ENCODE peak calls at places on chromosome 20, in eight cellular contexts. V, E, R, D, U, A, Y and X are unnamed samples.

GRCh38 chr20:17460119-17460518 is 71.1 kb downstream of the BFSP1 start:
- DNase-seq in U (no peak), A (no peak), D (no peak), R (no peak), E (no peak), V (no peak), Y (peak), X (peak)

GRCh38 chr20:17499041-17499440 is 32.1 kb downstream of the BFSP1 start:
- DNase-seq in V (peak), E (no peak), U (no peak), R (no peak), Y (no peak), D (peak), A (no peak), X (no peak)

GRCh38 chr20:51360451-51361230 is 181.9 kb downstream of the NFATC2 start:
- DNase-seq in E (no peak), Y (no peak), R (no peak), A (peak), D (peak), V (peak), U (peak), X (no peak)

GRCh38 chr20:19783966-19784401 is 25.9 kb downstream of the RIN2 start:
- DNase-seq in E (no peak), A (no peak), V (peak), U (no peak), D (peak), Y (no peak), R (peak), X (no peak)

GRCh38 chr20:14643146-14643545 is 305.7 kb upstream of the FLRT3 start:
- DNase-seq in U (no peak), R (no peak), E (no peak), V (no peak), A (no peak), D (no peak), Y (no peak), X (no peak)

GRCh38 chr20:55095745-55096450 is 620.5 kb downstream of the DOK5 start:
- DNase-seq in V (no peak), Y (no peak), U (no peak), D (no peak), A (no peak), E (no peak), R (no peak), X (peak)

GRCh38 chr20:3902446-3902845 is 13.3 kb downstream of the PANK2 start:
- DNase-seq in D (no peak), E (no peak), A (no peak), V (no peak), U (no peak), Y (no peak), R (no peak), X (no peak)

GRCh38 chr20:33917813-33918525 is 75.7 kb upstream of the RALY start:
- DNase-seq in R (no peak), Y (peak), V (no peak), A (no peak), E (no peak), D (no peak), U (no peak), X (peak)

GRCh38 chr20:57611605-57612311 is 8.5 kb downstream of the ZBP1 start:
- DNase-seq in D (no peak), V (no peak), E (no peak), R (no peak), A (peak), U (no peak), Y (no peak), X (no peak)

GRCh38 chr20:62063981-62064787 is 1.5 kb downstream of the TAF4 start:
- DNase-seq in R (peak), E (peak), D (peak), U (no peak), Y (no peak), A (peak), V (peak), X (no peak)

GRCh38 chr20:5315807-5316187 is 957 bp downstream of the PROKR2 start:
- DNase-seq in D (no peak), R (peak), U (no peak), A (no peak), V (no peak), E (peak), Y (no peak), X (no peak)

GRCh38 chr20:45104786-45105185 is 3.9 kb upstream of the KCNS1 start:
- DNase-seq in D (peak), Y (no peak), V (peak), U (no peak), A (no peak), E (no peak), R (no peak), X (no peak)

GRCh38 chr20:15836634-15837033 is 736.6 kb downstream of the KIF16B start:
- DNase-seq in V (no peak), D (no peak), U (no peak), R (no peak), A (no peak), E (no peak), Y (no peak), X (no peak)

GRCh38 chr20:3658708-3659491 is 4.3 kb downstream of the GFRA4 start:
- DNase-seq in Y (peak), E (no peak), D (no peak), V (no peak), R (no peak), A (no peak), U (no peak), X (peak)

GRCh38 chr20:63223826-63224207 is 7.9 kb upstream of the YTHDF1 start:
- DNase-seq in D (no peak), V (no peak), R (no peak), U (no peak), E (no peak), A (no peak), Y (no peak), X (no peak)

GRCh38 chr20:38810926-38811325 is 5.4 kb downstream of the PPP1R16B start:
- DNase-seq in E (no peak), A (no peak), D (no peak), Y (no peak), V (no peak), R (no peak), U (no peak), X (no peak)

GRCh38 chr20:35739294-35740163 is 2.5 kb downstream of the RBM39 start:
- DNase-seq in E (peak), Y (peak), R (peak), U (no peak), A (peak), D (peak), V (peak), X (peak)

GRCh38 chr20:61608275-61609085 is 356.4 kb downstream of the CDH4 start:
- DNase-seq in E (peak), R (no peak), A (peak), U (no peak), V (peak), D (peak), Y (peak), X (peak)

GRCh38 chr20:59608396-59608795 is 4.1 kb downstream of the PHACTR3 start:
- DNase-seq in Y (no peak), V (no peak), E (no peak), D (no peak), R (no peak), U (no peak), A (no peak), X (no peak)

GRCh38 chr20:11522359-11522758 is 395.3 kb upstream of the BTBD3 start:
- DNase-seq in A (no peak), D (no peak), E (no peak), U (no peak), V (peak), R (no peak), Y (no peak), X (no peak)

GRCh38 chr20:59253779-59254319 is 46.6 kb upstream of the EDN3 start:
- DNase-seq in R (peak), V (no peak), Y (no peak), A (no peak), E (peak), D (peak), U (no peak), X (peak)

GRCh38 chr20:44247676-44248419 is 740 bp downstream of the GDAP1L1 start:
- DNase-seq in D (no peak), R (peak), U (no peak), E (peak), Y (no peak), V (peak), A (peak), X (peak)

GRCh38 chr20:60056345-60057122 is 98.3 kb downstream of the CDH26 start:
- DNase-seq in U (no peak), E (no peak), V (no peak), A (no peak), R (no peak), Y (no peak), D (no peak), X (no peak)

DNA sequence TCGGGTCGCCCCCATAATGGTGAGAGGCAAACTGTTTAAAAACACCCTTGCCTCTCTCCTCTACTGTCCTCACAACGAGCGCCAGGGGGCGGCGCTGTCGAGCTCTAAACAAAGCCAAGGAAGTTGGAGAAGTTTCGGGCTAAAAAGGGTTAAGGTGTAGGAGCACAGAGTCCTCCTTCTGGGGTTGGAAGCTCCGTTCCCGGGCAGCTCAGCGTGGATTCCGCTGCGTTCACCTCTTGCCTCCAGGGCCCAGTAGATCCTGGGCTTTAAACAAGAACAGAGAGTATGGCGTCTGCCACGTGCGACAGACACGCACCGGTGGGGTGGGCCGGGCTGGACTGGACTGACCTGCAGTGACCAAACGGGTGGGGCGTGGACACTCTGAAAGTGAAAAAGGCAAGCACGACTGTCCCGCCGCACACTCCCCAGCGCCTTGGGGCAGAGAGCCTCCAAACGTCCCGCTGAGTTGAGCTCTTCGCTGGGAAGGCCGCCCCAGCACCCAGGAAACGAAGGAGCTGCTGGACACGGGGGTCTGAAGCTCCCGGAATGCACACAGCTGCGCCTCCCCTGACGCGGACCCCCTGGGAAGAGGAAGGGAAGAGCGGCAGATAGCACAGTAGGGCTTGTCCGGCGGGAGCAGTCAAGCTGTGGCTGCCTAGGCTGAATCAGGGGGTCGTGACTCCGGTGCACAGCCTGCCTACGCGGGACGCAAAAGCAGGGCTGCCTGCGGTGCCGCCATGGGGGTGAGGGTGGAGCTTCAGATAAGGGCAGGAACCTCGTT is 1.6 kb upstream of the THBD start:
- DNase-seq in V (peak), D (peak), R (no peak), A (peak), U (peak), Y (no peak), E (peak), X (no peak)
- TF ChIP-seq EZH2phosphoT487 in V (no peak), D (no peak), R (no peak), A (no peak), U (no peak), Y (no peak), E (no peak), X (no peak)

DNA sequence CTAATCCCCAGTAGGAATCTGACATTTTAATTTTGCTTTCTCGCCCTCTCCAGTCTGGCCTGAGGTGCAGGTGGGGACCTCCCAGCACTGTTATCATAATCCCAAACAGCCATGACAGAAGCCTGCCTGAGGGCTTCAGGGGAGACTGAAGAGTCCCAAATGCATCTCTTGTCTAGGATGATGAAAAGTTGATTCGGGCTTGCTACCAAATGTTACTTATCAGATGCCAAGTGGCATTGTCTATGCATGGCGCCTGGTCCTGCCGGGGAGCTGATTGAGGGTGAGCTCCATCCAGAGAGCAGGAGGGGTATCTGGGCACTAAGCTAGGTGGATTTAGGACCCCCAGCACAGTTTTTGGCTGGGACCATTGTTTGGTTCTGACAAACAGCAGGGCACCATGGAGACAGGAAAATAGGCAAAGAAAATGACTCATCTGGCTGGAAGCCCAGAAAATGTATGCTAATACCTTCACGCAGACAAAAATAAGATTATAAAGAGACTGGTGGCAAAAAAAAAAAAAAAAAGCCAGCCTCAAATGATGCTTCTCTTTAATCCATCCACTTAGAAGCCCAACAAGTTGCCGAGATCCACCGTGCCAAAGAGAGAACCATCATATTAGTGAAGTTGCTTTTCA is 513.7 kb upstream of the SULF2 start:
- DNase-seq in A (peak), V (peak), D (peak), E (peak), R (peak), U (peak), Y (no peak), X (no peak)
- TF ChIP-seq EZH2phosphoT487 in A (no peak), V (no peak), D (no peak), E (no peak), R (no peak), U (no peak), Y (no peak), X (no peak)

GRCh38 chr20:49642808-49643207 is 70.9 kb downstream of the B4GALT5 start:
- DNase-seq in R (no peak), Y (no peak), U (no peak), D (no peak), V (no peak), A (no peak), E (no peak), X (no peak)

GRCh38 chr20:49647509-49647908 is 66.2 kb downstream of the B4GALT5 start:
- DNase-seq in A (no peak), Y (no peak), D (peak), V (peak), E (no peak), U (no peak), R (no peak), X (no peak)

GRCh38 chr20:49646528-49646927 is 67.2 kb downstream of the B4GALT5 start:
- DNase-seq in Y (no peak), V (no peak), U (no peak), E (no peak), D (no peak), A (no peak), R (no peak), X (no peak)

GRCh38 chr20:49644980-49645565 is 68.6 kb downstream of the B4GALT5 start:
- DNase-seq in U (no peak), Y (no peak), V (no peak), A (no peak), R (no peak), E (no peak), D (no peak), X (no peak)

GRCh38 chr20:49646126-49646525 is 67.6 kb downstream of the B4GALT5 start:
- DNase-seq in A (no peak), U (no peak), R (no peak), E (no peak), V (peak), Y (no peak), D (peak), X (no peak)
- TF ChIP-seq EZH2phosphoT487 in A (no peak), U (no peak), R (no peak), E (no peak), V (no peak), Y (no peak), D (no peak), X (no peak)

GRCh38 chr20:56439784-56440291 is 27.8 kb downstream of the CASS4 start:
- DNase-seq in Y (no peak), R (no peak), A (peak), V (peak), U (no peak), D (no peak), E (no peak), X (no peak)
- TF ChIP-seq EZH2phosphoT487 in Y (no peak), R (no peak), A (no peak), V (peak), U (no peak), D (no peak), E (no peak), X (no peak)

GRCh38 chr20:32575227-32575581 is 9.9 kb downstream of the NOL4L start:
- DNase-seq in Y (no peak), V (peak), D (no peak), R (no peak), E (no peak), U (no peak), A (no peak), X (no peak)
- TF ChIP-seq EZH2phosphoT487 in Y (no peak), V (no peak), D (no peak), R (no peak), E (no peak), U (no peak), A (no peak), X (no peak)

DNA sequence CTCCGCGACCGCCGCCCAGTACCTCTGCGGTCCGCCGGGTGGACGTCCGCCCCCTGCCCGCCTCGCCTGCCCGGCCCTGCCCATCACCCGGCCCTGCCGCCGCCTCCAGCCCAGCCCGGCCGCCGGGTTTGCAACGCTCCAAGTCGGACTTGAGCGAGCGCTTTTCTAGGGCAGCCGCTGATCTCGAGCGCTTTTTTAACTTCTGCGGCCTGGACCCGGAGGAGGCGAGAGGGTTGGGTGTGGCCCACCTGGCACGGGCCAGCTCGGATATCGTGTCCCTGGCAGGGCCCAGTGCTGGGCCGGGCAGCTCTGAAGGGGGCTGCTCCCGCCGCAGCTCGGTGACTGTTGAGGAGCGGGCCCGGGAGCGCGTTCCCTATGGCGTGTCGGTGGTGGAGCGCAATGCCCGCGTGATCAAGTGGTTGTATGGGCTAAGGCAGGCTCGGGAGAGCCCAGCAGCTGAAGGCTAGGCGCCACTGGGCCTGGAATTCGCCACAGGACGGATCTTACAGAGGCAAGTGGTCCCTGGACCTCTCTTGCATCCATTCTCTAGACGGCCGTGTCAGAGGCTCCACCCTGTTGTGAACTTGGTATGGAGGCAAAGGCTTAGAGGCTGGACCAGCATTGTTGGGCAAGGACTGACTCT is 11.8 kb downstream of the FAM110A start:
- DNase-seq in A (no peak), Y (no peak), U (no peak), R (no peak), D (no peak), V (no peak), E (peak), X (no peak)
- TF ChIP-seq EZH2phosphoT487 in A (no peak), Y (no peak), U (no peak), R (no peak), D (no peak), V (no peak), E (peak), X (no peak)